ENCODE peak calls at places on chromosome 9, in six cellular contexts. P is CD8-positive, alpha-beta memory T cell; U is ovary; H is fibroblast of lung; R is endothelial cell of umbilical vein; K is HCT116. M is an unnamed sample.

GRCh38 chr9:89483592-89484474 is 14.1 kb downstream of the SEMA4D start:
- DNase-seq in P (peak; percentile 79), U (no peak), H (no peak), R (no peak), K (no peak), M (no peak)

GRCh38 chr9:95820076-95820475 is 55.4 kb upstream of the ERCC6L2 start:
- DNase-seq in P (no peak), U (no peak), H (no peak), R (no peak), K (no peak), M (no peak)

GRCh38 chr9:33202552-33203300 is 35.6 kb upstream of the B4GALT1 start:
- DNase-seq in P (peak; percentile 12), U (peak; percentile 55), H (peak; percentile 55), R (no peak), K (no peak), M (peak; percentile 84)

GRCh38 chr9:103203172-103203571 is 208.0 kb downstream of the CYLC2 start:
- DNase-seq in P (no peak), U (no peak), H (no peak), R (no peak), K (no peak), M (no peak)

GRCh38 chr9:113712053-113712452 is 164.1 kb upstream of the ZNF618 start:
- DNase-seq in P (no peak), U (no peak), H (peak; percentile 53), R (peak; percentile 29), K (no peak), M (peak; percentile 43)

GRCh38 chr9:27495480-27496133 is 28.5 kb upstream of the IFNK start:
- DNase-seq in P (no peak), U (no peak), H (no peak), R (no peak), K (no peak), M (no peak)

GRCh38 chr9:76571288-76572204 is 112.6 kb downstream of the GCNT1 start:
- DNase-seq in P (no peak), U (no peak), H (peak; percentile 30), R (peak; percentile 40), K (no peak), M (no peak)

GRCh38 chr9:16708638-16709435 is 161.6 kb downstream of the BNC2 start:
- DNase-seq in P (no peak), U (no peak), H (peak; percentile 97), R (peak; percentile 61), K (no peak), M (no peak)

GRCh38 chr9:32571969-32572899 is 725 bp downstream of the NDUFB6 start:
- DNase-seq in P (peak; percentile 78), U (peak; percentile 53), H (peak; percentile 76), R (peak; percentile 88), K (peak; percentile 67), M (peak; percentile 83)

GRCh38 chr9:78133751-78134150 is 102.1 kb upstream of the CEP78 start:
- DNase-seq in P (no peak), U (no peak), H (no peak), R (no peak), K (no peak), M (no peak)

GRCh38 chr9:8880031-8880430 is 1080.5 kb upstream of the DMAC1 start:
- DNase-seq in P (no peak), U (no peak), H (no peak), R (no peak), K (no peak), M (no peak)

GRCh38 chr9:125380406-125380805 is 118.8 kb downstream of the GAPVD1 start:
- DNase-seq in P (no peak), U (no peak), H (no peak), R (no peak), K (no peak), M (peak; percentile 8)

GRCh38 chr9:3526903-3527652 is 1.3 kb upstream of the RFX3 start:
- DNase-seq in P (no peak), U (no peak), H (no peak), R (peak; percentile 14), K (peak; percentile 33), M (peak; percentile 5)

GRCh38 chr9:106921341-106921899 is 58.5 kb downstream of the ZNF462 start:
- DNase-seq in P (peak; percentile 13), U (peak; percentile 61), H (peak; percentile 93), R (peak; percentile 25), K (peak; percentile 23), M (peak; percentile 77)

GRCh38 chr9:5714501-5715401 is 85.8 kb downstream of the RIC1 start:
- DNase-seq in P (no peak), U (no peak), H (peak; percentile 47), R (peak; percentile 36), K (peak; percentile 27), M (peak; percentile 6)
- H3K27ac ChIP-seq in P (no peak overlapping the region), U (no peak overlapping the region), H (no peak overlapping the region), R (no peak overlapping the region), K (no peak overlapping the region), M (peak overlapping the region; percentile 53)

GRCh38 chr9:136504512-136505348 is 21.9 kb upstream of the SEC16A start:
- DNase-seq in P (no peak), U (no peak), H (no peak), R (no peak), K (no peak), M (no peak)
- H3K27ac ChIP-seq in P (no peak overlapping the region), U (no peak overlapping the region), H (no peak overlapping the region), R (no peak overlapping the region), K (no peak overlapping the region), M (no peak overlapping the region)

GRCh38 chr9:34366365-34366764 is 10.3 kb downstream of the MYORG start:
- DNase-seq in P (no peak), U (no peak), H (no peak), R (no peak), K (no peak), M (no peak)

GRCh38 chr9:34363619-34364351 is 12.9 kb downstream of the MYORG start:
- DNase-seq in P (peak; percentile 38), U (no peak), H (no peak), R (peak; percentile 73), K (no peak), M (no peak)

GRCh38 chr9:34365282-34365681 is 11.4 kb downstream of the MYORG start:
- DNase-seq in P (no peak), U (no peak), H (no peak), R (no peak), K (no peak), M (no peak)

GRCh38 chr9:34362614-34363013 is 14.1 kb downstream of the MYORG start:
- DNase-seq in P (no peak), U (no peak), H (no peak), R (no peak), K (no peak), M (no peak)
- H3K27ac ChIP-seq in P (no peak overlapping the region), U (no peak overlapping the region), H (no peak overlapping the region), R (no peak overlapping the region), K (no peak overlapping the region), M (no peak overlapping the region)

GRCh38 chr9:111597852-111598729 is 1.4 kb downstream of the PTGR1 start:
- DNase-seq in P (peak; percentile 58), U (peak; percentile 78), H (peak; percentile 55), R (peak; percentile 81), K (peak; percentile 63), M (peak; percentile 53)
- H3K27ac ChIP-seq in P (no peak overlapping the region), U (peak overlapping the region; percentile 67), H (peak overlapping the region; percentile 81), R (peak overlapping the region; percentile 87), K (peak overlapping the region; percentile 65), M (peak overlapping the region; percentile 80)